ENCODE peak calls at places on chromosomes 5 and 9, in four cellular contexts. T is IMR-90, C is GM23338, P is colonic mucosa. G is an unnamed sample.

GRCh38 chr5:110343616-110344015 is 382.9 kb downstream of the TMEM232 start:
- DNase-seq in T (no peak), C (no peak), P (no peak), G (no peak)

GRCh38 chr9:137333016-137333726 is 31.1 kb upstream of the NRARP start:
- DNase-seq in T (peak; percentile 14), C (no peak), P (no peak), G (no peak)

GRCh38 chr9:124758061-124758460 is 13.1 kb downstream of the NR6A1 start:
- DNase-seq in T (no peak), C (peak; percentile 67), P (no peak), G (no peak)

GRCh38 chr5:150561192-150561512 is 53.2 kb downstream of the NDST1 start:
- DNase-seq in T (no peak), C (no peak), P (no peak), G (no peak)

GRCh38 chr9:124264812-124265211 is 7.1 kb downstream of the NEK6 start:
- DNase-seq in T (peak; percentile 62), C (no peak), P (no peak), G (peak; percentile 82)

GRCh38 chr5:50593681-50594080 is 72.8 kb upstream of the PARP8 start:
- DNase-seq in T (no peak), C (no peak), P (no peak), G (peak; percentile 5)

GRCh38 chr9:75111019-75111622 is 22.8 kb downstream of the OSTF1 start:
- DNase-seq in T (no peak), C (no peak), P (peak; percentile 66), G (no peak)

GRCh38 chr5:90554358-90555006 is 4.1 kb upstream of the ADGRV1 start:
- DNase-seq in T (no peak), C (peak; percentile 68), P (no peak), G (no peak)

GRCh38 chr9:124210697-124211096 is 47.1 kb upstream of the NEK6 start:
- DNase-seq in T (peak; percentile 61), C (no peak), P (no peak), G (peak; percentile 30)

GRCh38 chr9:93286252-93287188 is 102.6 kb downstream of the WNK2 start:
- DNase-seq in T (no peak), C (no peak), P (no peak), G (no peak)

GRCh38 chr5:153813871-153814270 is 224.8 kb downstream of the FAM114A2 start:
- DNase-seq in T (no peak), C (no peak), P (no peak), G (peak; percentile 24)

GRCh38 chr9:16515879-16516289 is 354.6 kb downstream of the BNC2 start:
- DNase-seq in T (peak; percentile 84), C (peak; percentile 91), P (no peak), G (peak; percentile 75)

GRCh38 chr5:6837519-6838110 is 124.4 kb downstream of the TENT4A start:
- DNase-seq in T (no peak), C (peak; percentile 57), P (peak; percentile 34), G (no peak)

GRCh38 chr5:98906756-98907355 is 22.0 kb downstream of the CHD1 start:
- DNase-seq in T (no peak), C (no peak), P (no peak), G (no peak)

GRCh38 chr5:56309262-56309826 is 76.2 kb upstream of the ANKRD55 start:
- DNase-seq in T (peak; percentile 32), C (no peak), P (no peak), G (no peak)

GRCh38 chr5:140870221-140871201 is 1.8 kb downstream of the PCDHA11 start:
- DNase-seq in T (no peak), C (no peak), P (no peak), G (no peak)

GRCh38 chr9:126608551-126608950 is 5.2 kb upstream of the LMX1B start:
- DNase-seq in T (no peak), C (no peak), P (no peak), G (no peak)

GRCh38 chr9:100492952-100493351 is 20.0 kb downstream of the TMEFF1 start:
- DNase-seq in T (peak; percentile 22), C (no peak), P (no peak), G (no peak)
- TF ChIP-seq CTCF in T (peak; percentile 31), C (no peak), P (no peak), G (no peak)

GRCh38 chr5:57785946-57786345 is 303.3 kb upstream of the ACTBL2 start:
- DNase-seq in T (no peak), C (no peak), P (no peak), G (no peak)
- H3K4me3 ChIP-seq in T (no peak overlapping the region), C (no peak overlapping the region), P (no peak overlapping the region), G (no peak overlapping the region)

GRCh38 chr9:95383845-95384244 is 66.3 kb upstream of the FANCC start:
- DNase-seq in T (peak; percentile 23), C (no peak), P (no peak), G (no peak)

GRCh38 chr9:95381243-95381642 is 63.7 kb upstream of the FANCC start:
- DNase-seq in T (peak; percentile 48), C (no peak), P (no peak), G (peak; percentile 24)

GRCh38 chr9:95383198-95383673 is 65.7 kb upstream of the FANCC start:
- DNase-seq in T (peak; percentile 85), C (no peak), P (no peak), G (peak; percentile 45)

GRCh38 chr9:95382433-95382832 is 64.9 kb upstream of the FANCC start:
- DNase-seq in T (no peak), C (no peak), P (no peak), G (no peak)

GRCh38 chr9:95379630-95380029 is 62.1 kb upstream of the FANCC start:
- DNase-seq in T (no peak), C (no peak), P (no peak), G (no peak)
- TF ChIP-seq CTCF in T (no peak), C (peak; percentile 51), P (no peak), G (no peak)

GRCh38 chr9:120841930-120842684 is 615 bp downstream of the PSMD5 start:
- DNase-seq in T (peak; percentile 5), C (peak; percentile 29), P (no peak), G (peak; percentile 10)

GRCh38 chr9:120842685-120843485 is at the start of gene PSMD5:
- DNase-seq in T (peak; percentile 100), C (peak; percentile 100), P (peak; percentile 98), G (peak; percentile 99)

GRCh38 chr9:120833311-120833710 is 9.4 kb downstream of the PSMD5 start:
- DNase-seq in T (no peak), C (no peak), P (no peak), G (no peak)

DNA sequence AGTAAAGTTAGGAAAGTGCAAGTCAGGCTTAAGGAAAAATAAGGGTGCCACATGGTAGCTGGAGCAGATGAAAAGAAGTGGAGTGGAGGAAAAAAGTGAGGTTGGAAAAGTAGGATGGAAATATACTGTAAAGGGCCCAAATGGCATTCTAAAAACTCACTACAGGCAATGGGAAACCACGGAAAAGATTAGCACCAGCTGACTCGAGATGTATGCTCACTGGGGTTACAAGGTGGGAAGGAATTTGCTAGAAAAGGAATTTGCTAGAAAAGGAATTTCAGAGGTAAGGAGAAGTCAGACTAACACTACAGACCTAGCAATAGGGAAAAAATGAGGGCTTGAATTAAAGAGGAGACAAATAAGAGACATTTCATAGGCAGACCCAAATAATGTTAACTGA is 3.6 kb downstream of the PSMD5 start:
- DNase-seq in T (peak; percentile 44), C (peak; percentile 28), P (no peak), G (no peak)
- H3K4me3 ChIP-seq in T (no peak overlapping the region), C (no peak overlapping the region), P (no peak overlapping the region), G (no peak overlapping the region)

G was measured in foreskin fibroblast.